ENCODE peak calls at places on chromosomes 11 and 22, in eight cellular contexts. V is thoracic aorta, K is RWPE2, W is pancreas, Q is lower leg skin, D is left lung, A is bronchial epithelial cell, S is neural crest cell. P is an unnamed sample.
A peak's percentile ranks its signal among the peaks of the same experiment; 100 is the strongest.

GRCh38 chr11:83480251-83480650 is 194.1 kb upstream of the CCDC90B start:
- DNase-seq in V (no peak), K (no peak), W (no peak), Q (no peak), D (no peak), A (no peak), S (no peak), P (no peak)

GRCh38 chr11:117803896-117804295 is 6.9 kb upstream of the DSCAML1 start:
- DNase-seq in V (no peak), K (no peak), W (no peak), Q (no peak), D (no peak), A (no peak), S (no peak), P (no peak)

GRCh38 chr11:76658651-76659650 is 11.6 kb downstream of the LRRC32 start:
- DNase-seq in V (no peak), K (no peak), W (no peak), Q (peak; percentile 77), D (peak; percentile 26), A (no peak), S (no peak), P (peak; percentile 69)

GRCh38 chr11:132587716-132588115 is 944.6 kb downstream of the OPCML start:
- DNase-seq in V (no peak), K (no peak), W (no peak), Q (no peak), D (no peak), A (peak; percentile 5), S (no peak), P (no peak)

GRCh38 chr11:27237641-27238040 is 125.4 kb downstream of the CCDC34 start:
- DNase-seq in V (no peak), K (no peak), W (no peak), Q (no peak), D (no peak), A (no peak), S (no peak), P (no peak)

GRCh38 chr11:61760946-61761345 is 8.5 kb downstream of the MYRF start:
- DNase-seq in V (no peak), K (no peak), W (no peak), Q (no peak), D (no peak), A (no peak), S (no peak), P (no peak)

GRCh38 chr11:133525976-133526375 is 6.3 kb downstream of the OPCML start:
- DNase-seq in V (no peak), K (no peak), W (no peak), Q (no peak), D (no peak), A (no peak), S (no peak), P (no peak)

GRCh38 chr11:29343465-29344333 is 673.1 kb downstream of the KCNA4 start:
- DNase-seq in V (no peak), K (peak; percentile 44), W (peak; percentile 80), Q (no peak), D (peak; percentile 34), A (peak; percentile 55), S (peak; percentile 79), P (no peak)

GRCh38 chr22:45818130-45819085 is 146.8 kb downstream of the ATXN10 start:
- DNase-seq in V (no peak), K (no peak), W (no peak), Q (no peak), D (no peak), A (peak; percentile 57), S (no peak), P (no peak)

GRCh38 chr11:1622076-1622475 is at the start of gene KRTAP5-4:
- DNase-seq in V (no peak), K (no peak), W (no peak), Q (no peak), D (no peak), A (no peak), S (no peak), P (no peak)

GRCh38 chr11:66467756-66468155 is 1.1 kb downstream of the PELI3 start:
- DNase-seq in V (no peak), K (no peak), W (no peak), Q (no peak), D (peak; percentile 80), A (no peak), S (peak; percentile 58), P (no peak)

GRCh38 chr11:46281374-46281831 is 3.9 kb downstream of the CREB3L1 start:
- DNase-seq in V (no peak), K (no peak), W (no peak), Q (no peak), D (no peak), A (no peak), S (no peak), P (no peak)

GRCh38 chr22:44728761-44729261 is 23.6 kb upstream of the ARHGAP8 start:
- DNase-seq in V (no peak), K (no peak), W (peak; percentile 72), Q (no peak), D (no peak), A (no peak), S (no peak), P (no peak)

GRCh38 chr11:125282596-125282914 is 118.0 kb downstream of the PKNOX2 start:
- DNase-seq in V (no peak), K (no peak), W (no peak), Q (no peak), D (no peak), A (no peak), S (no peak), P (no peak)

GRCh38 chr22:39530692-39531331 is 1.7 kb downstream of the RPS19BP1 start:
- DNase-seq in V (no peak), K (no peak), W (peak; percentile 19), Q (no peak), D (no peak), A (peak; percentile 47), S (peak; percentile 17), P (no peak)
- TF ChIP-seq CTCF in V (no peak), K (peak; percentile 22), W (no peak), Q (no peak), D (no peak), A (peak; percentile 29), S (peak; percentile 46), P (peak; percentile 66)

GRCh38 chr11:70577948-70578347 is 179.6 kb downstream of the CTTN start:
- DNase-seq in V (no peak), K (peak; percentile 23), W (peak; percentile 22), Q (no peak), D (no peak), A (no peak), S (no peak), P (peak; percentile 44)
- TF ChIP-seq CTCF in V (no peak), K (no peak), W (no peak), Q (no peak), D (no peak), A (no peak), S (no peak), P (no peak)

GRCh38 chr22:40194656-40195055 is 16.9 kb downstream of the TNRC6B start:
- DNase-seq in V (no peak), K (no peak), W (no peak), Q (peak; percentile 48), D (no peak), A (no peak), S (no peak), P (no peak)

GRCh38 chr22:40190501-40190900 is 12.8 kb downstream of the TNRC6B start:
- DNase-seq in V (no peak), K (no peak), W (no peak), Q (no peak), D (no peak), A (no peak), S (no peak), P (no peak)

GRCh38 chr22:40196628-40197027 is 18.9 kb downstream of the TNRC6B start:
- DNase-seq in V (no peak), K (no peak), W (no peak), Q (peak; percentile 56), D (no peak), A (peak; percentile 94), S (no peak), P (no peak)

GRCh38 chr22:40189979-40190378 is 12.3 kb downstream of the TNRC6B start:
- DNase-seq in V (no peak), K (no peak), W (no peak), Q (no peak), D (no peak), A (no peak), S (no peak), P (no peak)

DNA sequence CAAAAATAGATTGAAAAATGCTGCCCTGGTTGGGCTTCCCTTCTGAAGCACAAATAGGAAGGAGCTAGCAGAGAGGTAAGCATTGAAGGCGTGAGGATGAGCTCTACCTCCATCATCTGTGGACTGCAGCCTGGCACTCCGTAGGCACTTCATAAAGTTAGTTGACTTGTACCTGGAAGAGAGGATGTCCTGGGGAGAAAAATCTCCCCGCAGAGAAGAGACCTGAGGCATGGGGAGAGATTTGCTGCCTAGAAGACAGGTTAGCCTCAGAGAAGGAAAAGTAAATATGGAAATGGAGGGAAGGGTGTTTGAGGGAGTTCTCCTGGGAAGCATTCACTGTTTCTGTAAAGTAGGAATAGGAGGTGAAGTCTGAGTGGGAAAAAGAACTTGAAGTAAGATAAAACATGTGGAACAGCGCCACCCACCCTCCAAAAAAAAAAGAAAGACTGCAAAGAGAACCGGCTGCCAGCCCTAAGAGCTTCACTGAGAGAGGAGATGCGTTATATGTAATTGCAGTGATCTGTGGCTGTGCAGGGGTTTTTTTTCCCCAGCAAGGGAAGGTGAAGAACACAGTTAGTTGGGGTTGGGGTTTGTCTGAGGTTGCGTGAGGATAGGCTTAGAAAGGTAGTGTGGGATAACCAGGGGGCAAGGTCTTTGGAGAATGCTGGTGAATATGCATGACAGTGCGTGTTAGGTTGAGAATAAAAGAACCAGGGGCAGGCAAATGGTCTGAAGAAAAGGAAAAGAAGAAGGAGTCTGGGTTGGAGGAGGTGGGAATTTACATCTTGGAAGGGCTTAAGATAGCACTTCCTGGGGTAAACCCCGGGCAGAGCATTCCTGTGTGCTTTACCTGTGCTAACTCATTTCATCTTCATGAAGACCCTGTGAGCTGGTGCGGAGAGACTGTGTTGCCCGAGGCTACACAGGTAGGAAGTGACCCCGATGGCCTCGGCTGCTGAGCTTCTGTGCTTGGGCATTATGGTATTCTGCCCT is 16.0 kb downstream of the TNRC6B start:
- DNase-seq in V (no peak), K (no peak), W (no peak), Q (peak; percentile 68), D (no peak), A (peak; percentile 36), S (no peak), P (no peak)
- TF ChIP-seq CTCF in V (peak; percentile 18), K (peak; percentile 51), W (no peak), Q (no peak), D (no peak), A (peak; percentile 53), S (peak; percentile 56), P (peak; percentile 71)

GRCh38 chr11:362642-363442 is 6.5 kb upstream of the B4GALNT4 start:
- DNase-seq in V (no peak), K (no peak), W (no peak), Q (no peak), D (no peak), A (no peak), S (no peak), P (peak; percentile 74)

GRCh38 chr11:364991-365390 is 4.3 kb upstream of the B4GALNT4 start:
- DNase-seq in V (no peak), K (no peak), W (no peak), Q (no peak), D (no peak), A (no peak), S (no peak), P (peak; percentile 64)

GRCh38 chr11:365831-366230 is 3.5 kb upstream of the B4GALNT4 start:
- DNase-seq in V (no peak), K (no peak), W (no peak), Q (no peak), D (no peak), A (no peak), S (no peak), P (no peak)

GRCh38 chr11:360326-361280 is 8.7 kb upstream of the B4GALNT4 start:
- DNase-seq in V (no peak), K (no peak), W (no peak), Q (no peak), D (no peak), A (no peak), S (no peak), P (peak; percentile 91)

GRCh38 chr11:363948-364761 is 5.1 kb upstream of the B4GALNT4 start:
- DNase-seq in V (no peak), K (no peak), W (peak; percentile 90), Q (no peak), D (no peak), A (peak; percentile 77), S (no peak), P (peak; percentile 93)
- TF ChIP-seq CTCF in V (no peak), K (peak; percentile 78), W (no peak), Q (no peak), D (peak; percentile 22), A (peak; percentile 82), S (peak; percentile 46), P (peak; percentile 70)

P was measured in chondrocyte.